ENCODE peak calls at places on chromosomes 1 and 21, in ten cellular contexts. K is CD8-positive, alpha-beta T cell; E is heart right ventricle; T is NCI-H1436; H is stromal cell of bone marrow; M is OCI-LY7; B is kidney epithelial cell; D is right cardiac atrium; N is activated T-helper 1 cell treated with Interleukin-2 at 50 U/mL for 16 hours; R is iPS-NIHi11. O is an unnamed sample.
A peak's percentile ranks its signal among the peaks of the same experiment; 100 is the strongest.

GRCh38 chr1:53712276-53712675 is 26.7 kb downstream of the GLIS1 start:
- DNase-seq in D (no peak), M (no peak), B (no peak), H (no peak), R (no peak), N (no peak), E (no peak), T (no peak), K (no peak), O (no peak)

GRCh38 chr1:48916121-48917069 is 139.7 kb upstream of the BEND5 start:
- DNase-seq in K (no peak), N (no peak), R (peak; percentile 43), D (no peak), T (peak; percentile 38), H (peak; percentile 63), E (no peak), M (peak; percentile 20), B (no peak), O (no peak)

GRCh38 chr1:29245876-29246275 is 9.6 kb downstream of the PTPRU start:
- DNase-seq in D (no peak), M (peak; percentile 17), H (no peak), R (no peak), N (no peak), B (no peak), E (no peak), T (peak; percentile 12), K (no peak), O (no peak)

GRCh38 chr1:19300211-19300610 is 11.6 kb upstream of the AKR7A3 start:
- DNase-seq in H (no peak), M (no peak), B (no peak), N (no peak), E (no peak), D (no peak), K (no peak), T (no peak), R (no peak), O (no peak)

GRCh38 chr1:223456747-223457146 is 63.5 kb downstream of the CCDC185 start:
- DNase-seq in M (no peak), K (no peak), B (no peak), H (peak; percentile 0), D (no peak), R (no peak), T (no peak), N (no peak), E (no peak), O (no peak)

GRCh38 chr1:119675349-119676343 is 27.6 kb upstream of the ZNF697 start:
- DNase-seq in H (peak; percentile 86), K (peak; percentile 22), D (peak; percentile 76), M (peak; percentile 75), T (peak; percentile 77), R (peak; percentile 81), B (peak; percentile 45), E (peak; percentile 24), N (peak; percentile 1), O (peak; percentile 15)

GRCh38 chr1:179976970-179977651 is 22.5 kb downstream of the CEP350 start:
- DNase-seq in K (no peak), B (no peak), R (peak; percentile 14), N (no peak), M (no peak), D (no peak), E (no peak), H (no peak), T (no peak), O (no peak)

GRCh38 chr1:111620412-111620971 is 903 bp downstream of the RAP1A start:
- DNase-seq in D (no peak), E (no peak), H (no peak), T (no peak), R (no peak), N (no peak), K (no peak), B (no peak), M (peak; percentile 46), O (no peak)

GRCh38 chr1:163275222-163275621 is 46.5 kb upstream of the NUF2 start:
- DNase-seq in K (no peak), T (no peak), E (no peak), M (no peak), R (no peak), B (peak; percentile 21), D (no peak), N (no peak), H (no peak), O (no peak)

GRCh38 chr21:35016071-35016470 is 33.0 kb downstream of the RUNX1 start:
- DNase-seq in R (no peak), H (no peak), T (no peak), M (no peak), N (no peak), D (no peak), K (no peak), B (no peak), E (no peak), O (no peak)

GRCh38 chr21:21111309-21111920 is 113.2 kb downstream of the NCAM2 start:
- DNase-seq in B (no peak), K (no peak), T (no peak), D (no peak), M (no peak), H (no peak), N (no peak), R (no peak), E (no peak), O (no peak)

GRCh38 chr1:184083016-184083415 is 31.5 kb downstream of the TSEN15 start:
- DNase-seq in T (no peak), N (no peak), R (no peak), D (no peak), E (no peak), M (no peak), K (no peak), B (no peak), H (no peak), O (no peak)

GRCh38 chr1:230641346-230641745 is 935 bp upstream of the COG2 start:
- DNase-seq in B (no peak), N (no peak), H (no peak), D (no peak), K (no peak), T (no peak), R (no peak), E (no peak), M (no peak), O (no peak)

GRCh38 chr1:175129997-175130648 is 62.5 kb downstream of the KIAA0040 start:
- DNase-seq in D (no peak), B (no peak), R (peak; percentile 52), H (no peak), K (no peak), E (no peak), M (peak; percentile 27), N (no peak), T (peak; percentile 61), O (no peak)

GRCh38 chr1:33921281-33921680 is 57.4 kb downstream of the HMGB4 start:
- DNase-seq in N (no peak), T (no peak), M (no peak), K (no peak), B (no peak), H (no peak), R (no peak), E (no peak), D (no peak), O (no peak)

GRCh38 chr1:241994171-241994570 is 4.7 kb downstream of the MAP1LC3C start:
- DNase-seq in R (no peak), M (no peak), H (no peak), E (no peak), K (no peak), T (no peak), N (no peak), D (no peak), B (no peak), O (no peak)

GRCh38 chr1:156684227-156684782 is 7.1 kb upstream of the NES start:
- DNase-seq in K (no peak), N (no peak), H (peak; percentile 58), D (peak; percentile 21), T (no peak), M (no peak), R (no peak), E (no peak), B (no peak), O (no peak)

GRCh38 chr1:233491953-233492627 is 121.8 kb upstream of the KCNK1 start:
- DNase-seq in D (no peak), M (no peak), B (no peak), E (no peak), N (no peak), H (no peak), R (no peak), K (no peak), T (no peak), O (no peak)

GRCh38 chr1:109761227-109762038 is 2.3 kb downstream of the EPS8L3 start:
- DNase-seq in R (no peak), T (no peak), K (no peak), M (no peak), N (no peak), B (no peak), E (peak; percentile 50), H (no peak), D (no peak), O (no peak)

GRCh38 chr1:116008651-116009380 is 32.5 kb downstream of the SLC22A15 start:
- DNase-seq in T (no peak), E (peak; percentile 38), B (no peak), N (no peak), H (no peak), M (no peak), R (no peak), D (no peak), K (no peak), O (no peak)

GRCh38 chr1:109214695-109215623 is 1.2 kb downstream of the SARS1 start:
- DNase-seq in K (no peak), N (no peak), T (peak; percentile 57), M (peak; percentile 93), H (peak; percentile 79), D (no peak), E (no peak), R (no peak), B (peak; percentile 80), O (no peak)

GRCh38 chr1:27391511-27392095 is 819 bp upstream of the GPR3 start:
- DNase-seq in H (no peak), K (no peak), R (peak; percentile 74), M (no peak), D (peak; percentile 83), B (no peak), E (no peak), N (no peak), T (peak; percentile 74), O (no peak)

GRCh38 chr1:111737216-111738132 is 1.7 kb downstream of the INKA2 start:
- DNase-seq in B (no peak), D (no peak), H (no peak), T (no peak), M (peak; percentile 63), R (no peak), E (no peak), K (no peak), N (no peak), O (no peak)

GRCh38 chr1:10904396-10905358 is 107.8 kb upstream of the TARDBP start:
- DNase-seq in M (peak; percentile 10), N (peak; percentile 14), E (no peak), K (no peak), R (peak; percentile 5), D (no peak), T (no peak), H (no peak), B (no peak), O (no peak)

GRCh38 chr1:211247921-211248320 is 11.2 kb upstream of the RCOR3 start:
- DNase-seq in H (no peak), M (no peak), R (no peak), N (no peak), K (no peak), B (no peak), E (no peak), T (peak; percentile 79), D (no peak), O (no peak)

GRCh38 chr21:32611471-32611997 is 643 bp downstream of the CFAP298 start:
- DNase-seq in H (no peak), D (no peak), N (peak; percentile 5), B (no peak), E (peak; percentile 18), T (no peak), K (no peak), R (peak; percentile 46), M (peak; percentile 83), O (peak; percentile 22)

GRCh38 chr1:27005648-27006496 is 6.8 kb downstream of the TENT5B start:
- DNase-seq in E (no peak), B (no peak), R (no peak), K (no peak), H (no peak), N (no peak), M (no peak), D (peak; percentile 68), T (no peak), O (no peak)

GRCh38 chr1:92803140-92803887 is 18.4 kb upstream of the EVI5 start:
- DNase-seq in T (no peak), R (no peak), M (no peak), E (no peak), K (no peak), H (no peak), B (no peak), N (no peak), D (no peak), O (no peak)